ENCODE peak calls at places on chromosomes 12 and 14, in eight cellular contexts. V, M, Y, T, Q, R, S and B are unnamed samples.

GRCh38 chr12:116939734-116940133 is 29.0 kb downstream of the FBXW8 start:
- DNase-seq in V (no peak), M (no peak), Y (no peak), T (no peak), Q (no peak), R (no peak), S (no peak), B (no peak)

GRCh38 chr12:89525002-89525823 is 617 bp upstream of the GALNT4 start:
- DNase-seq in V (peak; percentile 84), M (peak; percentile 69), Y (no peak), T (peak; percentile 80), Q (peak; percentile 45), R (peak; percentile 71), S (peak; percentile 68), B (peak; percentile 32)

GRCh38 chr12:21542412-21542811 is 16.3 kb downstream of the SPX start:
- DNase-seq in V (no peak), M (no peak), Y (no peak), T (no peak), Q (no peak), R (no peak), S (no peak), B (no peak)

GRCh38 chr12:57095440-57095839 is 6.5 kb downstream of the NAB2 start:
- DNase-seq in V (peak; percentile 46), M (no peak), Y (no peak), T (no peak), Q (no peak), R (no peak), S (peak; percentile 31), B (no peak)

GRCh38 chr12:79615596-79616560 is 74.9 kb downstream of the PAWR start:
- DNase-seq in V (no peak), M (peak; percentile 21), Y (no peak), T (no peak), Q (no peak), R (no peak), S (no peak), B (no peak)

GRCh38 chr12:4282892-4283511 is 9.4 kb downstream of the CCND2 start:
- DNase-seq in V (no peak), M (no peak), Y (no peak), T (no peak), Q (no peak), R (peak; percentile 62), S (no peak), B (no peak)

GRCh38 chr12:44240186-44240585 is 404.3 kb downstream of the TMEM117 start:
- DNase-seq in V (no peak), M (no peak), Y (no peak), T (no peak), Q (no peak), R (no peak), S (no peak), B (no peak)

GRCh38 chr14:51539571-51540037 is 112.1 kb upstream of the FRMD6 start:
- DNase-seq in V (no peak), M (peak; percentile 71), Y (peak; percentile 69), T (no peak), Q (no peak), R (no peak), S (no peak), B (no peak)

GRCh38 chr12:75236206-75236605 is 26.6 kb upstream of the KCNC2 start:
- DNase-seq in V (no peak), M (no peak), Y (no peak), T (no peak), Q (no peak), R (no peak), S (no peak), B (no peak)

GRCh38 chr14:73712071-73712506 is 2.1 kb downstream of the PNMA1 start:
- DNase-seq in V (no peak), M (peak; percentile 27), Y (no peak), T (no peak), Q (no peak), R (no peak), S (no peak), B (no peak)

GRCh38 chr12:3532931-3533702 is 42.1 kb downstream of the PRMT8 start:
- DNase-seq in V (no peak), M (no peak), Y (no peak), T (no peak), Q (no peak), R (no peak), S (no peak), B (no peak)

GRCh38 chr12:64392221-64392620 is 1.7 kb upstream of the C12orf56 start:
- DNase-seq in V (no peak), M (peak; percentile 71), Y (no peak), T (no peak), Q (no peak), R (no peak), S (no peak), B (no peak)

GRCh38 chr12:111467862-111468245 is 62.1 kb downstream of the SH2B3 start:
- DNase-seq in V (no peak), M (peak; percentile 88), Y (no peak), T (no peak), Q (no peak), R (no peak), S (no peak), B (no peak)

GRCh38 chr14:95311752-95312151 is 8.0 kb downstream of the CLMN start:
- DNase-seq in V (peak; percentile 69), M (no peak), Y (no peak), T (no peak), Q (no peak), R (no peak), S (no peak), B (no peak)

GRCh38 chr14:95309261-95310051 is 10.3 kb downstream of the CLMN start:
- DNase-seq in V (peak; percentile 8), M (no peak), Y (no peak), T (no peak), Q (no peak), R (no peak), S (no peak), B (no peak)

GRCh38 chr14:95308073-95308472 is 11.6 kb downstream of the CLMN start:
- DNase-seq in V (no peak), M (no peak), Y (no peak), T (no peak), Q (no peak), R (no peak), S (no peak), B (no peak)

GRCh38 chr14:95313246-95313645 is 6.5 kb downstream of the CLMN start:
- DNase-seq in V (no peak), M (no peak), Y (no peak), T (no peak), Q (no peak), R (no peak), S (no peak), B (no peak)

GRCh38 chr14:95310635-95311380 is 8.9 kb downstream of the CLMN start:
- DNase-seq in V (peak; percentile 54), M (no peak), Y (no peak), T (no peak), Q (no peak), R (no peak), S (no peak), B (no peak)
- H3K4me1 ChIP-seq in V (no peaks in the 10 kb centered on the region), M (peaks cover 45% of the 10 kb centered on the region), Y (peaks cover 31% of the 10 kb centered on the region), T (no peaks in the 10 kb centered on the region), Q (no peaks in the 10 kb centered on the region), R (no peaks in the 10 kb centered on the region), S (no peaks in the 10 kb centered on the region), B (no peaks in the 10 kb centered on the region)

GRCh38 chr14:68921049-68921448 is 58.1 kb downstream of the ACTN1 start:
- DNase-seq in V (no peak), M (no peak), Y (no peak), T (no peak), Q (no peak), R (no peak), S (no peak), B (no peak)
- H3K4me1 ChIP-seq in V (peaks cover 3% of the 10 kb centered on the region), M (peaks cover 24% of the 10 kb centered on the region), Y (peaks cover 44% of the 10 kb centered on the region), T (no peaks in the 10 kb centered on the region), Q (no peaks in the 10 kb centered on the region), R (peaks cover 5% of the 10 kb centered on the region), S (peaks cover 3% of the 10 kb centered on the region), B (no peaks in the 10 kb centered on the region)

GRCh38 chr12:26937443-26937862 is 328 bp downstream of the INTS13 start:
- DNase-seq in V (no peak), M (peak; percentile 32), Y (no peak), T (no peak), Q (no peak), R (no peak), S (no peak), B (no peak)

GRCh38 chr12:26938660-26939185 is 453 bp downstream of the FGFR1OP2 start:
- DNase-seq in V (peak; percentile 86), M (peak; percentile 70), Y (no peak), T (no peak), Q (no peak), R (no peak), S (no peak), B (no peak)

GRCh38 chr12:26936559-26937442 is 980 bp downstream of the INTS13 start:
- DNase-seq in V (no peak), M (peak; percentile 38), Y (no peak), T (no peak), Q (no peak), R (no peak), S (no peak), B (peak; percentile 5)

GRCh38 chr12:26939192-26939832 is 1.0 kb downstream of the FGFR1OP2 start:
- DNase-seq in V (no peak), M (peak; percentile 38), Y (no peak), T (no peak), Q (no peak), R (no peak), S (no peak), B (no peak)

DNA sequence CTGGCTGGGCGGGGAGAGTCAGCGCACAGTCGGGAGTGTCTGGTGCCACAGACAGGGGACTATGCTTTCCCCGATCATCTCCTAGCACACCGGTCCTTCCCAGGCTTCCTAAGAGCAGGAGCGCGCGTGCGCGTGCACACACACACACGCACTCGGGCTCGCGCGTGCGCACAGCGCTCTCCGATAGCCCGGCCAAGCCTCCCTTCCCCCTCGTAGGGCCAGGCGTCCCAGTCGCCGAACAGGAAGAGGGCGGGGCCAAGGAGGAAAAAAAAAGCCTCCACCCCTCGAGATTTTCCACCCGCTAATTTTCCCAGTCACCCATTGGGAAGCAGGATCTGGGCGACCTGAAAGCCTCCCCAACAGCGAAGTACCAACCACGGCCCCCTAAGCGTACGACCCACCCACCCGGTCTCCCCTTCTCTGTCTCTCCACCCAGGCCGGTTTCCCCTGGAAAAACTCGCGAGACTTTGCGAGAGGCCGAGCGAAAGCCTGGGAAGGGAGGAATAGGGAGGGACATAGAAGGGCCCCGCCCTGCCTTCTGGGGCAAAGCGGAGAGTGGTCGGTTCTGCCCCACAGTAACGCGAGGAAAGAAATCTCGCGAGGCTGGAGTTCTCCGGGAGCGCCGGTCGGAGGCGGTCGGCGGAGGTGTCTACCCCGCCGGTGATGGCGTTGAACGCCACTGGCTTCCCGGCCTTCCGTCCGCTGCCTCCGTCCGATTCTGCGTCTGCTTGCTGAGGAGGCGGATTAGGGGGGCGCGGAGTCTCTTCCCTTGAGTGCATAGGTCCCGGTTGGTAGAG is at the start of the genes FGFR1OP2 and INTS13:
- DNase-seq in V (peak; percentile 99), M (peak; percentile 100), Y (peak; percentile 100), T (peak; percentile 98), Q (peak; percentile 95), R (peak; percentile 99), S (peak; percentile 99), B (peak; percentile 97)
- H3K4me1 ChIP-seq in V (no peaks in the 10 kb centered on the region), M (peaks cover 59% of the 10 kb centered on the region), Y (peaks cover 40% of the 10 kb centered on the region), T (no peaks in the 10 kb centered on the region), Q (peaks cover 21% of the 10 kb centered on the region), R (peaks cover 3% of the 10 kb centered on the region), S (peaks cover 4% of the 10 kb centered on the region), B (peaks cover 27% of the 10 kb centered on the region)

DNA sequence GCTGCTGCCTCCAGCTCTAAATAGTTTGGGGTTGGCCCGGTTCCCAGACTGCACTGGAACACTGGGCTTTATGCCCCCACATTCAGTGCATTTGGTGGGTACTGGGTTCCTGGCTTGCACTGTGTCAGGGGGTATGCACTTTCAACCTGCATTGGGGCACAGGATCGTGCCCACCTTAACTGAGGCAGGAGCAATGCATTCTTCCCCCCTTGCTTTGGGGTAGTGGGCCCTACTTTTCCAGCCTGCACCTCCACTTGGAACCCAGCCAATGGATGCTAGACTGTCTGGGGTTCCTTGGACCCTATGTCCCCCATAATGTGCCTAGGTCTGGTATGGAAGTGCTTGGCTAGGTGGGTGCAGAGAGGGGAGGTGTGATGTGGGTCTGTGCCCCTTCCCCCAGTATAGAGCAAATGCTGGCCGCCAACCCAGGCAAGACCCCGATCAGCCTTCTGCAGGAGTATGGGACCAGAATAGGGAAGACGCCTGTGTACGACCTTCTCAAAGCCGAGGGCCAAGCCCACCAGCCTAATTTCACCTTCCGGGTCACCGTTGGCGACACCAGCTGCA is 615 bp downstream of the TARBP2 start:
- DNase-seq in V (no peak), M (no peak), Y (no peak), T (no peak), Q (no peak), R (no peak), S (peak; percentile 61), B (no peak)
- H3K4me1 ChIP-seq in V (no peaks in the 10 kb centered on the region), M (peaks cover 70% of the 10 kb centered on the region), Y (peaks cover 11% of the 10 kb centered on the region), T (peaks cover 15% of the 10 kb centered on the region), Q (peaks cover 29% of the 10 kb centered on the region), R (peaks cover 6% of the 10 kb centered on the region), S (peaks cover 20% of the 10 kb centered on the region), B (peaks cover 29% of the 10 kb centered on the region)